ENCODE peak calls at places on chromosomes 2 and 18, in four cellular contexts. X is WTC11; L is activated naive CD4-positive, alpha-beta T cell; C is HT1080. D is an unnamed sample.

GRCh38 chr18:12703714-12704113 is 872 bp downstream of the PSMG2 start:
- DNase-seq in X (no peak), L (no peak), C (peak), D (no peak)

GRCh38 chr18:76495435-76496199 is 575 bp upstream of the ZNF516 start:
- DNase-seq in L (peak), C (no peak), X (peak), D (no peak)

GRCh38 chr18:77062518-77063003 is 70.0 kb downstream of the MBP start:
- DNase-seq in X (no peak), L (peak), C (no peak), D (no peak)

GRCh38 chr2:129914538-129915302 is 64.7 kb upstream of the RAB6C start:
- DNase-seq in X (no peak), L (no peak), C (no peak), D (no peak)

GRCh38 chr18:76480913-76481312 is 14.1 kb downstream of the ZNF516 start:
- DNase-seq in L (no peak), X (peak), C (no peak), D (no peak)

GRCh38 chr2:73931531-73932500 is 5.1 kb downstream of the DGUOK start:
- DNase-seq in C (peak), X (no peak), L (no peak), D (no peak)

GRCh38 chr2:64214281-64215115 is 70.3 kb upstream of the PELI1 start:
- DNase-seq in L (no peak), X (no peak), C (peak), D (no peak)

GRCh38 chr2:96866986-96867755 is 2.7 kb downstream of the SEMA4C start:
- DNase-seq in L (no peak), C (no peak), X (no peak), D (no peak)

GRCh38 chr2:42788-43187 is 3.5 kb downstream of the FAM110C start:
- DNase-seq in L (no peak), C (no peak), X (no peak), D (no peak)

GRCh38 chr2:234679766-234680687 is 183.1 kb upstream of the ARL4C start:
- DNase-seq in C (peak), L (no peak), X (no peak), D (no peak)

GRCh38 chr2:227349989-227350648 is 25.1 kb downstream of the MFF start:
- DNase-seq in C (no peak), L (no peak), X (no peak), D (no peak)

GRCh38 chr2:156956161-156956560 is 301.3 kb upstream of the GALNT5 start:
- DNase-seq in C (no peak), X (no peak), L (no peak), D (no peak)

GRCh38 chr2:205633994-205634393 is 48.3 kb upstream of the NRP2 start:
- DNase-seq in X (no peak), L (no peak), C (no peak), D (no peak)

GRCh38 chr18:22536558-22536957 is 118.8 kb upstream of the CTAGE1 start:
- DNase-seq in X (no peak), L (no peak), C (no peak), D (no peak)

GRCh38 chr2:42846932-42847595 is 54.7 kb upstream of the HAAO start:
- DNase-seq in L (no peak), X (no peak), C (no peak), D (no peak)

GRCh38 chr18:22667158-22667557 is 249.4 kb upstream of the CTAGE1 start:
- DNase-seq in X (no peak), L (no peak), C (no peak), D (no peak)

GRCh38 chr2:136297974-136298373 is 180.0 kb upstream of the CXCR4 start:
- DNase-seq in X (no peak), C (no peak), L (no peak), D (no peak)

GRCh38 chr2:45825001-45825651 is 173.7 kb downstream of the PRKCE start:
- DNase-seq in X (no peak), C (no peak), L (no peak), D (no peak)

GRCh38 chr2:196278491-196278911 is 107.1 kb upstream of the STK17B start:
- DNase-seq in L (no peak), X (no peak), C (peak), D (no peak)

GRCh38 chr18:52319423-52319822 is 20.6 kb upstream of the DCC start:
- DNase-seq in C (no peak), L (no peak), X (no peak), D (no peak)

GRCh38 chr2:200795044-200795443 is 16.7 kb upstream of the BZW1 start:
- DNase-seq in L (peak), X (peak), C (no peak), D (no peak)

GRCh38 chr2:195115738-195116137 is 541.3 kb upstream of the SLC39A10 start:
- DNase-seq in L (no peak), X (no peak), C (no peak), D (no peak)

GRCh38 chr18:29892960-29893558 is 1149.5 kb downstream of the DSC3 start:
- DNase-seq in C (no peak), L (no peak), X (no peak), D (no peak)

GRCh38 chr2:157839822-157840221 is 36.3 kb downstream of the ACVR1 start:
- DNase-seq in X (no peak), C (no peak), L (no peak), D (no peak)

GRCh38 chr2:120675460-120676130 is 60.1 kb upstream of the GLI2 start:
- DNase-seq in X (peak), L (peak), C (peak), D (no peak)

GRCh38 chr2:126949775-126950174 is 51.1 kb downstream of the TEX51 start:
- DNase-seq in X (no peak), L (no peak), C (no peak), D (no peak)

GRCh38 chr2:237414056-237414661 is at the start of gene COL6A3:
- DNase-seq in X (no peak), C (peak), L (no peak), D (no peak)

GRCh38 chr18:13501896-13502295 is 224.5 kb downstream of the FAM210A start:
- DNase-seq in L (no peak), C (no peak), X (no peak), D (no peak)

GRCh38 chr18:74252032-74252380 is 39.8 kb downstream of the CYB5A start:
- DNase-seq in X (no peak), C (peak), L (no peak), D (no peak)

GRCh38 chr2:183057333-183057985 is 19.2 kb upstream of the NCKAP1 start:
- DNase-seq in X (no peak), C (no peak), L (no peak), D (no peak)

GRCh38 chr2:46062637-46063412 is 234.4 kb upstream of the EPAS1 start:
- DNase-seq in X (peak), L (peak), C (peak), D (no peak)

GRCh38 chr2:216074794-216075193 is 6.8 kb downstream of the PECR start:
- DNase-seq in X (no peak), L (no peak), C (peak), D (no peak)

GRCh38 chr18:57969824-57970223 is 74.2 kb upstream of the NEDD4L start:
- DNase-seq in L (no peak), C (no peak), X (no peak), D (no peak)

GRCh38 chr2:171294608-171295007 is 133.9 kb upstream of the TLK1 start:
- DNase-seq in L (no peak), X (no peak), C (no peak), D (no peak)

GRCh38 chr18:42860011-42860410 is 255.5 kb downstream of the RIT2 start:
- DNase-seq in C (peak), L (no peak), X (no peak), D (no peak)

GRCh38 chr18:42131940-42132244 is 176.9 kb downstream of the PIK3C3 start:
- DNase-seq in L (no peak), C (no peak), X (no peak), D (no peak)

GRCh38 chr2:2641541-2642410 is 310.7 kb upstream of the MYT1L start:
- DNase-seq in X (no peak), C (peak), L (no peak), D (no peak)

GRCh38 chr2:74694281-74694680 is 40.2 kb downstream of the SEMA4F start:
- DNase-seq in X (no peak), C (no peak), L (no peak), D (no peak)

GRCh38 chr18:35616664-35617423 is 35.3 kb downstream of the GALNT1 start:
- DNase-seq in C (peak), X (no peak), L (peak), D (no peak)

D was measured in activated gamma-delta T cell.